ENCODE peak calls at places on chromosome 11, in eight cellular contexts. W is HFFc6, B is dorsolateral prefrontal cortex, N is posterior vena cava, A is cardiac fibroblast, P is uterus, S is astrocyte of the spinal cord, D is HT1080. K is an unnamed sample.
A peak's percentile ranks its signal among the peaks of the same experiment; 100 is the strongest.

GRCh38 chr11:43579171-43579918 is 101.2 kb upstream of the HSD17B12 start:
- DNase-seq in W (no peak), B (peak; percentile 23), N (no peak), A (peak; percentile 44), P (no peak), S (peak; percentile 32), D (peak; percentile 55), K (peak; percentile 23)

GRCh38 chr11:27447288-27447914 is 25.2 kb downstream of the LGR4 start:
- DNase-seq in W (peak; percentile 59), B (no peak), N (no peak), A (peak; percentile 85), P (no peak), S (no peak), D (peak; percentile 21), K (no peak)

GRCh38 chr11:27553186-27553585 is 46.6 kb upstream of the LIN7C start:
- DNase-seq in W (no peak), B (no peak), N (no peak), A (no peak), P (no peak), S (no peak), D (peak; percentile 11), K (peak; percentile 45)

GRCh38 chr11:2748814-2749554 is 49.2 kb upstream of the KCNQ1OT1 start:
- DNase-seq in W (no peak), B (no peak), N (peak; percentile 59), A (no peak), P (no peak), S (no peak), D (no peak), K (no peak)

GRCh38 chr11:116930586-116930985 is 93.2 kb upstream of the APOA1 start:
- DNase-seq in W (no peak), B (no peak), N (no peak), A (no peak), P (no peak), S (no peak), D (no peak), K (no peak)

GRCh38 chr11:69664103-69664775 is 10.9 kb downstream of the LTO1 start:
- DNase-seq in W (no peak), B (no peak), N (peak; percentile 48), A (no peak), P (peak; percentile 8), S (no peak), D (no peak), K (no peak)

GRCh38 chr11:67006029-67006884 is 16.7 kb upstream of the SYT12 start:
- DNase-seq in W (no peak), B (no peak), N (no peak), A (peak; percentile 37), P (no peak), S (no peak), D (peak; percentile 77), K (peak; percentile 66)

GRCh38 chr11:121892131-121892681 is 223.8 kb downstream of the BLID start:
- DNase-seq in W (peak; percentile 80), B (no peak), N (no peak), A (peak; percentile 82), P (no peak), S (peak; percentile 86), D (peak; percentile 67), K (peak; percentile 90)

GRCh38 chr11:112196519-112197087 is 21.3 kb downstream of the BCO2 start:
- DNase-seq in W (no peak), B (no peak), N (no peak), A (no peak), P (no peak), S (no peak), D (no peak), K (no peak)

GRCh38 chr11:79486239-79486984 is 45.6 kb upstream of the TENM4 start:
- DNase-seq in W (no peak), B (no peak), N (no peak), A (no peak), P (no peak), S (no peak), D (peak; percentile 30), K (peak; percentile 41)

GRCh38 chr11:46295312-46295995 is 18.0 kb downstream of the CREB3L1 start:
- DNase-seq in W (peak; percentile 73), B (peak; percentile 80), N (peak; percentile 92), A (peak; percentile 74), P (peak; percentile 78), S (peak; percentile 82), D (peak; percentile 60), K (peak; percentile 78)

GRCh38 chr11:97015327-97015726 is 625.5 kb downstream of the JRKL start:
- DNase-seq in W (no peak), B (no peak), N (no peak), A (no peak), P (no peak), S (no peak), D (peak; percentile 2), K (no peak)

GRCh38 chr11:65132988-65133700 is 1.2 kb downstream of the SYVN1 start:
- DNase-seq in W (no peak), B (no peak), N (peak; percentile 78), A (no peak), P (peak; percentile 28), S (no peak), D (no peak), K (no peak)

GRCh38 chr11:64461081-64461480 is 102.1 kb downstream of the RPS6KA4 start:
- DNase-seq in W (no peak), B (no peak), N (peak; percentile 19), A (no peak), P (no peak), S (no peak), D (no peak), K (no peak)

GRCh38 chr11:117232911-117233409 is 489 bp downstream of the RNF214 start:
- DNase-seq in W (no peak), B (no peak), N (peak; percentile 83), A (no peak), P (peak; percentile 40), S (no peak), D (no peak), K (no peak)

GRCh38 chr11:92180664-92181251 is 43.9 kb upstream of the FAT3 start:
- DNase-seq in W (peak; percentile 65), B (no peak), N (peak; percentile 79), A (peak; percentile 80), P (no peak), S (peak; percentile 87), D (peak; percentile 45), K (no peak)

GRCh38 chr11:79227732-79228416 is 213.0 kb downstream of the TENM4 start:
- DNase-seq in W (no peak), B (no peak), N (no peak), A (no peak), P (no peak), S (no peak), D (no peak), K (no peak)

GRCh38 chr11:120102862-120103118 is 35.1 kb downstream of the TRIM29 start:
- DNase-seq in W (no peak), B (peak; percentile 42), N (no peak), A (no peak), P (no peak), S (no peak), D (no peak), K (no peak)

GRCh38 chr11:12724301-12725046 is 50.3 kb downstream of the TEAD1 start:
- DNase-seq in W (peak; percentile 90), B (no peak), N (peak; percentile 86), A (peak; percentile 95), P (peak; percentile 97), S (peak; percentile 94), D (peak; percentile 83), K (peak; percentile 92)

GRCh38 chr11:62132689-62133293 is 9.0 kb downstream of the INCENP start:
- DNase-seq in W (no peak), B (no peak), N (no peak), A (no peak), P (no peak), S (no peak), D (no peak), K (no peak)

GRCh38 chr11:61142424-61142823 is 18.8 kb downstream of the VPS37C start:
- DNase-seq in W (no peak), B (no peak), N (no peak), A (peak; percentile 61), P (no peak), S (no peak), D (no peak), K (no peak)

GRCh38 chr11:69215784-69216415 is 60.2 kb downstream of the SMIM38 start:
- DNase-seq in W (peak; percentile 25), B (no peak), N (peak; percentile 29), A (peak; percentile 22), P (no peak), S (peak; percentile 16), D (peak; percentile 20), K (peak; percentile 59)

GRCh38 chr11:34208266-34209135 is 103.1 kb downstream of the NAT10 start:
- DNase-seq in W (peak; percentile 9), B (no peak), N (peak; percentile 73), A (peak; percentile 25), P (no peak), S (no peak), D (peak; percentile 66), K (peak; percentile 37)

GRCh38 chr11:70610561-70610960 is 212.2 kb downstream of the CTTN start:
- DNase-seq in W (no peak), B (no peak), N (peak; percentile 56), A (no peak), P (no peak), S (peak; percentile 38), D (no peak), K (peak; percentile 79)

GRCh38 chr11:9760180-9760550 is 96.3 kb downstream of the SWAP70 start:
- DNase-seq in W (peak; percentile 87), B (peak; percentile 66), N (peak; percentile 97), A (peak; percentile 97), P (peak; percentile 95), S (peak; percentile 99), D (peak; percentile 91), K (peak; percentile 96)

GRCh38 chr11:26905368-26905767 is 88.5 kb upstream of the FIBIN start:
- DNase-seq in W (peak; percentile 35), B (no peak), N (no peak), A (peak; percentile 55), P (no peak), S (peak; percentile 25), D (peak; percentile 6), K (peak; percentile 45)

GRCh38 chr11:84408946-84409411 is 1122.8 kb upstream of the CCDC90B start:
- DNase-seq in W (no peak), B (no peak), N (no peak), A (peak; percentile 27), P (no peak), S (peak; percentile 17), D (peak; percentile 46), K (no peak)

GRCh38 chr11:64334764-64335741 is 5.0 kb upstream of the CCDC88B start:
- DNase-seq in W (peak; percentile 94), B (no peak), N (peak; percentile 76), A (peak; percentile 95), P (no peak), S (peak; percentile 82), D (peak; percentile 98), K (peak; percentile 98)

GRCh38 chr11:119496997-119497396 is 74.0 kb upstream of the THY1 start:
- DNase-seq in W (no peak), B (no peak), N (no peak), A (no peak), P (no peak), S (no peak), D (no peak), K (no peak)

GRCh38 chr11:15929371-15929801 is 427.0 kb downstream of the SOX6 start:
- DNase-seq in W (no peak), B (no peak), N (no peak), A (no peak), P (no peak), S (no peak), D (no peak), K (no peak)

GRCh38 chr11:131129474-131129873 is 213.2 kb upstream of the SNX19 start:
- DNase-seq in W (no peak), B (no peak), N (no peak), A (no peak), P (no peak), S (no peak), D (no peak), K (no peak)

K was measured in RPMI7951.